ENCODE peak calls at places on chromosomes 13 and 19, in eight cellular contexts. R is adipocyte, Q is tibial nerve, D is IMR-90, N is adrenal gland, Z is uterus, F is colonic mucosa, E is spleen. X is an unnamed sample.

GRCh38 chr13:46179576-46180368 is 2.2 kb downstream of the LCP1 start:
- DNase-seq in R (no peak), Q (no peak), D (no peak), N (no peak), Z (no peak), F (peak; percentile 65), E (peak; percentile 92), X (no peak)

GRCh38 chr19:33350538-33351309 is 22.8 kb upstream of the CEBPG start:
- DNase-seq in R (peak; percentile 14), Q (no peak), D (peak; percentile 56), N (no peak), Z (peak; percentile 53), F (no peak), E (no peak), X (peak; percentile 91)

GRCh38 chr13:112869202-112870061 is 99.6 kb upstream of the MCF2L start:
- DNase-seq in R (no peak), Q (no peak), D (peak; percentile 33), N (no peak), Z (no peak), F (no peak), E (peak; percentile 58), X (no peak)

GRCh38 chr13:87274209-87274819 is 396.9 kb upstream of the SLITRK5 start:
- DNase-seq in R (no peak), Q (no peak), D (peak; percentile 47), N (no peak), Z (no peak), F (peak; percentile 21), E (no peak), X (peak; percentile 9)

GRCh38 chr19:12967907-12968306 is 1.5 kb upstream of the DAND5 start:
- DNase-seq in R (no peak), Q (no peak), D (peak; percentile 55), N (no peak), Z (no peak), F (no peak), E (no peak), X (no peak)

GRCh38 chr13:41533676-41534075 is 76.3 kb downstream of the RGCC start:
- DNase-seq in R (no peak), Q (peak; percentile 29), D (no peak), N (no peak), Z (no peak), F (no peak), E (no peak), X (no peak)

GRCh38 chr13:100561599-100562204 is 26.9 kb downstream of the GGACT start:
- DNase-seq in R (no peak), Q (no peak), D (no peak), N (no peak), Z (no peak), F (no peak), E (no peak), X (no peak)

GRCh38 chr19:16261584-16262370 is 62.8 kb upstream of the KLF2 start:
- DNase-seq in R (no peak), Q (no peak), D (no peak), N (no peak), Z (no peak), F (no peak), E (no peak), X (no peak)

GRCh38 chr19:20233105-20233504 is 66.1 kb downstream of the ZNF486 start:
- DNase-seq in R (no peak), Q (no peak), D (no peak), N (no peak), Z (no peak), F (peak; percentile 55), E (no peak), X (no peak)

GRCh38 chr13:61128850-61129645 is 286.6 kb downstream of the PCDH20 start:
- DNase-seq in R (no peak), Q (no peak), D (no peak), N (no peak), Z (no peak), F (no peak), E (no peak), X (no peak)

GRCh38 chr13:45238945-45239795 is 38.3 kb upstream of the KCTD4 start:
- DNase-seq in R (peak; percentile 48), Q (no peak), D (peak; percentile 62), N (no peak), Z (no peak), F (no peak), E (no peak), X (peak; percentile 35)

GRCh38 chr19:10402441-10403038 is 802 bp downstream of the CDC37 start:
- DNase-seq in R (peak; percentile 70), Q (no peak), D (no peak), N (peak; percentile 81), Z (no peak), F (peak; percentile 61), E (no peak), X (peak; percentile 80)

GRCh38 chr13:99642006-99642405 is 140.7 kb downstream of the TM9SF2 start:
- DNase-seq in R (no peak), Q (no peak), D (no peak), N (no peak), Z (no peak), F (peak; percentile 12), E (no peak), X (no peak)

GRCh38 chr19:33373701-33374405 is at the start of gene CEBPG:
- DNase-seq in R (peak; percentile 91), Q (no peak), D (peak; percentile 64), N (peak; percentile 67), Z (peak; percentile 67), F (no peak), E (no peak), X (peak; percentile 71)

GRCh38 chr13:73451120-73452029 is 392.6 kb downstream of the KLF5 start:
- DNase-seq in R (no peak), Q (no peak), D (no peak), N (no peak), Z (no peak), F (peak; percentile 56), E (no peak), X (no peak)

GRCh38 chr13:23984541-23984940 is 87.2 kb upstream of the C1QTNF9B start:
- DNase-seq in R (no peak), Q (no peak), D (no peak), N (no peak), Z (no peak), F (no peak), E (no peak), X (no peak)

GRCh38 chr19:883661-884211 is 9.3 kb downstream of the MED16 start:
- DNase-seq in R (no peak), Q (no peak), D (no peak), N (no peak), Z (no peak), F (no peak), E (no peak), X (no peak)

GRCh38 chr13:46182491-46182877 is 507 bp upstream of the LCP1 start:
- DNase-seq in R (no peak), Q (no peak), D (no peak), N (no peak), Z (no peak), F (no peak), E (no peak), X (no peak)

GRCh38 chr19:8251025-8251472 is 41.9 kb downstream of the CERS4 start:
- DNase-seq in R (no peak), Q (peak; percentile 63), D (peak; percentile 11), N (no peak), Z (peak; percentile 73), F (no peak), E (no peak), X (peak; percentile 84)

DNA sequence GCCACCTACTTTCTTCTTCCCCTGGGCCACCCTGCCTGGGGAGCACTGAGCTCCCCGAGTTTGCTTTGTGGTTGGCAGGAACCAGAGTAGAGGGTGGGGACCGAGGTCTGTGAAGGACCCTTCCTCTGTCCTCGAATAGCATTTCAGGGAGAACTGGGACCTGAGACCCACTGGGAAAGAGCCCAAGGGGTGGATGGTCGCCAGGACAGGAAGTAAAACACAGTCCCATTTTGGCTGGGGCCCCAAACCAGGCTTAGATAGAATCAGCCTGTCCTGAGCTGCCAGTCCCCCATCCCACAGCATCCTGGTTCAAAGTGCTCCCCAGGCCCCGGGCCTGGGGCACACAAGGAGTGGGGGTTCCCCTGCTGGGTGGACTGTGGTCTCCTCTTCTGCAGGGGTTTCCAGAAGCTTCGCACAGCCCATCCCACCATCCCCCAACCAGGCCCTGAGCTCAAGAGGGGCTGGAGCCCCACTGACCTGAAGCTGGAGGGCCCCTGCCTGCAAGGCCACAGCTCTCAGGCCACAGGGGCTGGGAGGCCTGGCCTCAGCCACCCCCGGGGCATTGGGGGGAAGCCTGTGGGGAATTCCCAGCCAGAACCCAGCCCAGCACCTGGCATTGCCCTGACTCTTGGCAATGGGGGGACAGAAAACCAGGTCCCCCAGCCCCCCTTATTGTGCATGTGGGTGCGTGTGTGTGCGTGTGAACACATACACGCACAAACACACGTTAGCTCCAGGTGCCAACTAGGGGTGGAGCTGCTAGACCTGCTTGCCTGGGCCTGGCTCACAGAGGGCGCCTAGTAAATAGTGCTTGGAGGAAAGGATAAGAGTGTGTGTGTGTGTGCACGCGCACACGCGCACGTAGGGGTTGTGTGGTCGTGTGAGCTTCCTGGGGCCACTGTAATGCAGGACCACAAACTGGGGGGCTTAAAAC is 994 bp upstream of the MKNK2 start:
- DNase-seq in R (no peak), Q (no peak), D (no peak), N (peak; percentile 79), Z (peak; percentile 74), F (peak; percentile 78), E (peak; percentile 85), X (peak; percentile 74)
- H3K4me3 ChIP-seq in R (peak overlapping the region; percentile 69), Q (peak overlapping the region; percentile 96), D (no peak overlapping the region), N (peak overlapping the region; percentile 99), Z (peak overlapping the region; percentile 31), F (peak overlapping the region; percentile 89), E (peak overlapping the region; percentile 88), X (no peak overlapping the region)

DNA sequence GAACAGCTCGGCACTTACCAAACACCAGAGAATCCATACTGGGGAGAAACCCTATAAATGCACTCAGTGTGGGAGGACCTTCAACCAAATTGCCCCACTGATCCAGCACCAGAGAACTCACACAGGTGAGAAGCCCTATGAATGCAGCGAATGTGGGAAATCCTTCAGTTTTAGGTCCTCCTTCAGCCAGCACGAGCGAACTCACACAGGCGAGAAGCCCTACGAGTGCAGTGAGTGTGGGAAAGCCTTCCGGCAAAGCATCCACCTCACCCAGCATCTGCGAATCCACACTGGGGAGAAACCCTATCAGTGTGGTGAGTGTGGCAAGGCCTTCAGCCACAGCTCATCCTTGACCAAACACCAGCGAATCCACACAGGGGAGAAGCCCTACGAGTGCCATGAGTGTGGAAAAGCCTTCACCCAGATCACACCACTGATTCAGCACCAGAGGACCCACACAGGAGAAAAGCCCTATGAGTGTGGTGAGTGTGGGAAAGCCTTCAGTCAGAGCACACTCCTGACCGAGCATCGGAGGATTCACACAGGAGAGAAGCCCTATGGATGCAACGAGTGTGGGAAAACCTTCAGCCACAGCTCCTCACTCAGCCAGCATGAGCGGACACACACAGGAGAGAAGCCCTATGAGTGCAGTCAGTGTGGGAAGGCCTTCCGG is 8.3 kb downstream of the ZNF135 start:
- DNase-seq in R (no peak), Q (no peak), D (no peak), N (no peak), Z (no peak), F (no peak), E (no peak), X (no peak)
- H3K9me3 ChIP-seq in R (peaks cover 96% of the 10 kb centered on the region), Q (peaks cover 69% of the 10 kb centered on the region), D (peaks cover 74% of the 10 kb centered on the region), N (no peaks in the 10 kb centered on the region), Z (peaks cover 56% of the 10 kb centered on the region), F (peaks cover 5% of the 10 kb centered on the region), E (peaks cover 22% of the 10 kb centered on the region), X (peaks cover 2% of the 10 kb centered on the region)

GRCh38 chr19:37128821-37129177 is 43.7 kb downstream of the ZNF585A start:
- DNase-seq in R (no peak), Q (no peak), D (no peak), N (no peak), Z (no peak), F (no peak), E (no peak), X (no peak)

GRCh38 chr19:37127999-37128820 is 44.3 kb downstream of the ZNF585A start:
- DNase-seq in R (no peak), Q (no peak), D (no peak), N (no peak), Z (no peak), F (no peak), E (no peak), X (no peak)
- H3K4me3 ChIP-seq in R (peak overlapping the region; percentile 75), Q (no peak overlapping the region), D (no peak overlapping the region), N (peak overlapping the region; percentile 40), Z (no peak overlapping the region), F (no peak overlapping the region), E (no peak overlapping the region), X (no peak overlapping the region)

GRCh38 chr19:42919757-42920079 is 2.0 kb upstream of the PSG6 start:
- DNase-seq in R (no peak), Q (no peak), D (no peak), N (no peak), Z (no peak), F (no peak), E (no peak), X (no peak)
- H3K9me3 ChIP-seq in R (no peaks in the 10 kb centered on the region), Q (no peaks in the 10 kb centered on the region), D (no peaks in the 10 kb centered on the region), N (no peaks in the 10 kb centered on the region), Z (no peaks in the 10 kb centered on the region), F (no peaks in the 10 kb centered on the region), E (no peaks in the 10 kb centered on the region), X (peaks cover 19% of the 10 kb centered on the region)